ENCODE peak calls at places on chromosomes 6 and 20, in nine cellular contexts. K, R, W, B, M, I, Q, J and S are unnamed samples.

GRCh38 chr6:30130887-30131862 is 4.8 kb upstream of the TRIM40 start:
- DNase-seq in W (peak), Q (peak), M (peak), I (no peak), J (peak), K (peak), R (peak), B (peak), S (peak)

GRCh38 chr20:37457928-37458327 is 63.1 kb upstream of the NNAT start:
- DNase-seq in K (no peak), R (no peak), B (no peak), I (no peak), J (no peak), W (no peak), M (no peak), Q (no peak), S (no peak)

GRCh38 chr6:35058041-35058675 is 83.0 kb downstream of the TCP11 start:
- DNase-seq in R (no peak), Q (peak), I (no peak), M (no peak), J (no peak), W (no peak), B (no peak), K (peak), S (peak)

GRCh38 chr6:145241039-145241438 is 494.3 kb downstream of the EPM2A start:
- DNase-seq in Q (no peak), B (no peak), K (peak), M (no peak), W (no peak), J (no peak), R (no peak), I (no peak), S (no peak)

GRCh38 chr6:16028966-16029365 is 99.9 kb upstream of the MYLIP start:
- DNase-seq in B (no peak), R (no peak), Q (no peak), J (no peak), W (no peak), I (no peak), K (no peak), M (no peak), S (no peak)

GRCh38 chr20:59723607-59724456 is 119.5 kb downstream of the PHACTR3 start:
- DNase-seq in R (no peak), K (no peak), B (no peak), Q (no peak), I (peak), W (no peak), M (no peak), J (peak), S (no peak)

GRCh38 chr6:75098709-75099108 is 107.1 kb downstream of the COL12A1 start:
- DNase-seq in Q (no peak), M (peak), B (no peak), R (no peak), I (peak), J (no peak), K (peak), W (no peak), S (no peak)

GRCh38 chr6:56370127-56370540 is 122.8 kb upstream of the COL21A1 start:
- DNase-seq in I (no peak), W (peak), M (peak), Q (peak), K (peak), J (no peak), B (no peak), R (no peak), S (no peak)

GRCh38 chr20:2135018-2135417 is 33.4 kb downstream of the STK35 start:
- DNase-seq in J (no peak), I (no peak), Q (no peak), R (no peak), W (no peak), K (no peak), B (no peak), M (no peak), S (no peak)

GRCh38 chr6:169967687-169968086 is 216.3 kb downstream of the ERMARD start:
- DNase-seq in R (no peak), M (no peak), B (no peak), K (no peak), Q (no peak), W (no peak), I (peak), J (no peak), S (no peak)

GRCh38 chr20:54981181-54981580 is 505.8 kb downstream of the DOK5 start:
- DNase-seq in M (no peak), I (no peak), K (no peak), R (no peak), J (no peak), W (no peak), Q (no peak), B (no peak), S (no peak)

GRCh38 chr20:54984104-54984448 is 508.7 kb downstream of the DOK5 start:
- DNase-seq in Q (no peak), W (no peak), J (no peak), I (no peak), M (no peak), K (no peak), R (no peak), B (no peak), S (no peak)

GRCh38 chr20:54985100-54985499 is 509.7 kb downstream of the DOK5 start:
- DNase-seq in I (no peak), B (no peak), K (no peak), W (no peak), R (no peak), J (no peak), Q (no peak), M (no peak), S (no peak)

GRCh38 chr20:54980321-54980960 is 505.0 kb downstream of the DOK5 start:
- DNase-seq in W (no peak), M (no peak), R (no peak), Q (peak), I (no peak), K (peak), B (no peak), J (no peak), S (no peak)
- TF ChIP-seq CTCF in W (no peak), M (peak), R (no peak), Q (no peak), I (peak), K (no peak), B (no peak), J (peak), S (no peak)

DNA sequence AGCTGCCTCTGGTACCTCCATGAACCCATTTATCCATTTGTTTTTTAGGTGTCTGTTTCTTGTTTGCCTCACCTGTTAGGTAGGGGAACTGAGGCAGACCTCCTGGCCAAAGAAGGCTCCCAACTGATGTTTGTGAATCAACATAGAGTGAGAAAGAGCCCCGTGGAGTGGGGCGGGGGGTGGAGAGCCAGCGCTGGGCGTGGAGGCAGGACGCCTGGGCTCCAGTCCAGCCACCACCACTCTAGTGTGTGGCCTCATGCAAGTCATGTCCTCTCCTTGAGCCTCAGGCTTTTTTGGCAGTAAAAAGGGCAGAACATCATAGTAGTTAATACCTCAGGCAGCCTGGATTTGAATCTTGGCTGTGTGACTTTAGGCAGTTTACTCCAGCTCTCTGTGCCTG is 42.2 kb upstream of the SCRT2 start:
- DNase-seq in W (no peak), R (no peak), K (no peak), J (peak), B (no peak), I (no peak), M (no peak), Q (no peak), S (no peak)
- TF ChIP-seq CTCF in W (no peak), R (no peak), K (no peak), J (no peak), B (no peak), I (no peak), M (no peak), Q (no peak), S (no peak)

DNA sequence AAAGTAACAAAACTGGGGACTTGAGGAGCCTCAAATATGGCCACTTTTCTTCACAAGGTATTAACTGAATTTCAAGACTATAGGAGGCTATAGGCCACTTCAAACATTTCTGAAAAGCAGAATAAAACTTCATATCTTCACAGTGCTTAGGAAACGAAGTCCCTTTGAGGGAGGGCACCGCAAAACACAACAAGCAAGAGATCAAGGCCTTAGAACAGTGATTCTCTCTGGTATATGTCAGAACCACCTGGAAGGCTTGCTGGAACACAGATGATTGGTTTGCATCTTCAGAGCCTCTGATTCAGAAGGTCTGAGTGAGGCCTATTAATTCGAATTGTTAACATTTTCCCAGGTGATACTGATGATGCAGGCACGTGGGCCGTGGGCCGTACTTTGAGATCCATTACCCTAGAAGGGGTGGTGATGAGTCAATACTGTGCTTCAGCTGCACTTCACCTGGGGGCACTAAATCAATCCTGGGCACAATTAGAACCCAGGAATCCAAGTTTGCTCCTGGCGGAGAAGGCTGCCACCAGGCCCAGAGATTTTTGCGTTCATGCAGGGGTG is 10.7 kb downstream of the SUN5 start:
- DNase-seq in I (no peak), M (no peak), K (no peak), Q (no peak), J (no peak), R (no peak), W (no peak), B (no peak), S (no peak)
- TF ChIP-seq CTCF in I (no peak), M (no peak), K (no peak), Q (no peak), J (no peak), R (no peak), W (no peak), B (no peak), S (no peak)

GRCh38 chr6:133854633-133855598 is 34.0 kb upstream of the TCF21 start:
- DNase-seq in R (no peak), I (no peak), J (no peak), Q (peak), K (no peak), M (no peak), W (peak), B (no peak), S (peak)
- TF ChIP-seq CTCF in R (no peak), I (no peak), J (no peak), Q (peak), K (peak), M (no peak), W (no peak), B (no peak), S (peak)

GRCh38 chr6:20875369-20875963 is 341.2 kb downstream of the CDKAL1 start:
- DNase-seq in B (no peak), R (no peak), Q (no peak), I (no peak), K (peak), W (no peak), M (no peak), J (no peak), S (peak)
- TF ChIP-seq CTCF in B (no peak), R (no peak), Q (peak), I (peak), K (peak), W (no peak), M (no peak), J (peak), S (peak)

GRCh38 chr6:107656883-107657282 is 167.0 kb downstream of the SOBP start:
- DNase-seq in J (no peak), M (no peak), K (no peak), R (no peak), Q (no peak), B (no peak), W (no peak), I (no peak), S (no peak)

GRCh38 chr6:107653861-107654394 is 164.0 kb downstream of the SOBP start:
- DNase-seq in M (no peak), W (no peak), Q (no peak), J (no peak), B (no peak), K (no peak), I (no peak), R (no peak), S (no peak)

GRCh38 chr6:107654736-107655135 is 164.8 kb downstream of the SOBP start:
- DNase-seq in M (no peak), R (no peak), K (no peak), W (no peak), Q (no peak), J (no peak), I (no peak), B (no peak), S (no peak)

GRCh38 chr6:107656381-107656780 is 166.5 kb downstream of the SOBP start:
- DNase-seq in K (peak), B (no peak), W (no peak), R (no peak), Q (no peak), M (no peak), I (no peak), J (no peak), S (no peak)

DNA sequence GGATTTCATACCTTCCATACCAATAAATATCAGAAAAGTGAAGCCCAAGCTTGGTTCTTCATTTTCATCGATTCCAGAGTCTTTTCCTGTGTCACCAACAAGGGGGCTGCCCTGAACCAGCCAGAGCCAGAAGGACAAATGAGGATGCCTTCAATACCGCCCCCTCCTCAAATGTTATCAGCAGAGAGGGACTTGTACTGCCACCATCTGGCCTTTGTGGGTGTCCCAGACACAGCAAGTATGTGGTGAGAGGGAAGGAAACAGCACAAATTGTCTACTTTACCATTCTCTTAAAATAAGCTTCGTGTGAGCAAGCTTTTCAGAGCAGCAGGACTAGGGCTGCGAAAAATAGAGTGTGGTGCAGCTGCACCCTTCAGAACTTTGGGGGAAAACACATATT is 165.3 kb downstream of the SOBP start:
- DNase-seq in I (no peak), Q (peak), W (peak), B (no peak), M (no peak), K (peak), J (no peak), R (no peak), S (peak)
- TF ChIP-seq CTCF in I (peak), Q (peak), W (no peak), B (peak), M (no peak), K (peak), J (peak), R (no peak), S (peak)